ENCODE peak calls at places on chromosomes 2 and 18, in five cellular contexts. F, G, L, T and B are unnamed samples.

GRCh38 chr18:59432796-59433195 is 73.7 kb upstream of the LMAN1 start:
- DNase-seq in L (no peak), F (no peak), T (no peak), G (no peak), B (no peak)

GRCh38 chr2:10935953-10936942 is 24.5 kb downstream of the KCNF1 start:
- DNase-seq in F (peak), T (peak), G (no peak), L (peak), B (peak)

GRCh38 chr2:153408708-153409107 is 69.9 kb downstream of the RPRM start:
- DNase-seq in T (no peak), L (no peak), F (no peak), G (no peak), B (no peak)

GRCh38 chr2:116719841-116720240 is 1094.7 kb upstream of the DDX18 start:
- DNase-seq in T (peak), G (no peak), L (no peak), F (peak), B (peak)

GRCh38 chr2:40165503-40165867 is 286.4 kb downstream of the SLC8A1 start:
- DNase-seq in T (no peak), G (no peak), F (no peak), L (no peak), B (no peak)

GRCh38 chr2:25728559-25728958 is 55.2 kb upstream of the DTNB start:
- DNase-seq in G (no peak), L (no peak), F (no peak), T (no peak), B (no peak)

GRCh38 chr2:112714836-112715631 is 5.8 kb upstream of the NT5DC4 start:
- DNase-seq in L (peak), T (no peak), F (no peak), G (no peak), B (no peak)

GRCh38 chr2:167182403-167182802 is 294.1 kb downstream of the XIRP2 start:
- DNase-seq in L (no peak), T (no peak), G (no peak), F (no peak), B (no peak)

GRCh38 chr2:120735750-120736170 is at the start of gene GLI2:
- DNase-seq in G (no peak), F (no peak), L (peak), T (peak), B (peak)

GRCh38 chr18:68660355-68661183 is 54.3 kb downstream of the TMX3 start:
- DNase-seq in L (peak), G (peak), T (peak), F (peak), B (peak)

GRCh38 chr2:133369896-133370295 is 198.4 kb downstream of the NCKAP5 start:
- DNase-seq in T (no peak), G (no peak), F (no peak), L (no peak), B (no peak)

GRCh38 chr18:41906528-41907256 is 48.3 kb upstream of the PIK3C3 start:
- DNase-seq in T (peak), L (peak), F (peak), G (peak), B (peak)

GRCh38 chr18:11042247-11042646 is 107.1 kb downstream of the PIEZO2 start:
- DNase-seq in F (no peak), T (no peak), L (no peak), G (no peak), B (no peak)

GRCh38 chr2:24855703-24856102 is 62.5 kb downstream of the CENPO start:
- DNase-seq in T (no peak), F (peak), G (no peak), L (no peak), B (peak)

GRCh38 chr18:8765692-8766463 is 60.5 kb downstream of the MTCL1 start:
- DNase-seq in L (no peak), F (no peak), T (no peak), G (no peak), B (peak)

GRCh38 chr2:181781082-181781786 is 100.9 kb upstream of the NEUROD1 start:
- DNase-seq in L (peak), T (no peak), G (no peak), F (no peak), B (no peak)

GRCh38 chr2:240568678-240569522 is 616 bp downstream of the RNPEPL1 start:
- DNase-seq in L (peak), G (peak), T (peak), F (no peak), B (no peak)

GRCh38 chr2:121260370-121261154 is 24.4 kb downstream of the TFCP2L1 start:
- DNase-seq in L (no peak), T (peak), F (no peak), G (no peak), B (no peak)

GRCh38 chr2:112154246-112155110 is 16.3 kb downstream of the FBLN7 start:
- DNase-seq in F (no peak), L (no peak), G (peak), T (no peak), B (no peak)

GRCh38 chr2:205115516-205115915 is 566.8 kb upstream of the NRP2 start:
- DNase-seq in L (no peak), G (no peak), F (no peak), T (no peak), B (no peak)

GRCh38 chr2:156790343-156791034 is 354.3 kb downstream of the GPD2 start:
- DNase-seq in F (no peak), G (no peak), L (no peak), T (no peak), B (no peak)

GRCh38 chr18:36128907-36129299 is 237 bp downstream of the SLC39A6 start:
- DNase-seq in T (peak), G (no peak), F (no peak), L (peak), B (no peak)

GRCh38 chr2:174631009-174631981 is 33.7 kb upstream of the WIPF1 start:
- DNase-seq in L (no peak), G (no peak), F (peak), T (no peak), B (no peak)

GRCh38 chr2:132668986-132669853 is 785 bp downstream of the LYPD1 start:
- DNase-seq in T (peak), G (no peak), L (no peak), F (no peak), B (no peak)

GRCh38 chr2:102235491-102235890 is 48.7 kb downstream of the IL1RL2 start:
- DNase-seq in F (no peak), L (no peak), G (no peak), T (no peak), B (no peak)

GRCh38 chr2:220512419-220512818 is 885.0 kb downstream of the SLC4A3 start:
- DNase-seq in F (no peak), L (no peak), T (no peak), G (no peak), B (no peak)

GRCh38 chr2:149365826-149366583 is 35.6 kb downstream of the LYPD6 start:
- DNase-seq in G (no peak), F (peak), L (peak), T (peak), B (no peak)

GRCh38 chr2:128278979-128279378 is 39.7 kb downstream of the HS6ST1 start:
- DNase-seq in L (no peak), G (no peak), F (no peak), T (no peak), B (no peak)